ENCODE peak calls at places on chromosomes 3 and 15, in seven cellular contexts. Q is kidney epithelial cell, T is adipocyte, P is psoas muscle, H is transverse colon, W is mesendoderm, X is BE2C. S is an unnamed sample.

GRCh38 chr3:133849346-133849745 is 43.7 kb downstream of the SRPRB start:
- DNase-seq in X (no peak), W (no peak), H (no peak), P (no peak), Q (no peak), T (no peak), S (no peak)

GRCh38 chr3:123098411-123099330 is 31.8 kb downstream of the PDIA5 start:
- DNase-seq in P (no peak), H (peak; percentile 44), W (peak; percentile 95), X (no peak), T (no peak), Q (no peak), S (peak; percentile 66)

GRCh38 chr15:45123397-45123796 is 6.3 kb downstream of the DUOXA1 start:
- DNase-seq in X (no peak), T (no peak), Q (no peak), P (no peak), H (no peak), W (no peak), S (no peak)

GRCh38 chr3:188760408-188760807 is 411.4 kb upstream of the TPRG1 start:
- DNase-seq in X (no peak), H (no peak), T (peak; percentile 19), W (no peak), Q (no peak), P (no peak), S (no peak)

GRCh38 chr3:119401069-119401468 is 62.3 kb downstream of the TMEM39A start:
- DNase-seq in X (no peak), Q (no peak), T (no peak), H (no peak), P (no peak), W (no peak), S (no peak)

GRCh38 chr3:59535791-59536221 is 486.0 kb upstream of the CFAP20DC start:
- DNase-seq in X (peak; percentile 18), T (peak; percentile 54), P (no peak), Q (no peak), H (no peak), W (no peak), S (no peak)

GRCh38 chr3:72137865-72138861 is 353.2 kb upstream of the PROK2 start:
- DNase-seq in T (no peak), X (no peak), H (no peak), Q (no peak), W (no peak), P (no peak), S (no peak)

GRCh38 chr15:65368300-65368617 is 9.5 kb downstream of the IGDCC3 start:
- DNase-seq in Q (no peak), T (no peak), X (peak; percentile 64), H (no peak), P (no peak), W (peak; percentile 91), S (peak; percentile 88)

GRCh38 chr15:67456677-67457529 is 64.0 kb upstream of the C15orf61 start:
- DNase-seq in P (peak; percentile 87), Q (peak; percentile 10), H (peak; percentile 86), X (peak; percentile 87), T (peak; percentile 90), W (peak; percentile 75), S (peak; percentile 82)

GRCh38 chr3:172461530-172462138 is 13.4 kb upstream of the GHSR start:
- DNase-seq in W (peak; percentile 48), H (no peak), T (peak; percentile 43), P (no peak), X (no peak), Q (no peak), S (peak; percentile 54)

GRCh38 chr3:168251371-168251770 is 155.6 kb upstream of the GOLIM4 start:
- DNase-seq in W (peak; percentile 26), X (no peak), H (no peak), P (no peak), Q (no peak), T (peak; percentile 2), S (no peak)

GRCh38 chr3:42019953-42020260 is 58.0 kb upstream of the ULK4 start:
- DNase-seq in X (no peak), P (no peak), H (no peak), W (no peak), T (no peak), Q (no peak), S (no peak)

GRCh38 chr3:130340766-130341165 is 4.7 kb upstream of the COL6A5 start:
- DNase-seq in P (no peak), Q (no peak), X (no peak), T (peak; percentile 8), H (no peak), W (no peak), S (no peak)

GRCh38 chr3:10887015-10887414 is 71.0 kb downstream of the SLC6A11 start:
- DNase-seq in Q (no peak), H (no peak), T (no peak), X (no peak), P (no peak), W (no peak), S (no peak)

GRCh38 chr3:85881833-85882393 is 923.1 kb downstream of the CADM2 start:
- DNase-seq in Q (no peak), X (no peak), H (no peak), P (no peak), T (no peak), W (no peak), S (no peak)

GRCh38 chr3:149572796-149573414 is 84.9 kb downstream of the WWTR1 start:
- DNase-seq in H (no peak), T (peak; percentile 72), Q (no peak), W (no peak), P (no peak), X (no peak), S (no peak)

GRCh38 chr3:112654492-112654891 is 13.5 kb upstream of the CCDC80 start:
- DNase-seq in Q (no peak), H (no peak), W (no peak), X (no peak), P (no peak), T (no peak), S (no peak)

GRCh38 chr3:175741951-175742350 is 882.8 kb downstream of the NAALADL2 start:
- DNase-seq in T (no peak), H (no peak), X (no peak), Q (no peak), P (no peak), W (peak; percentile 53), S (no peak)

GRCh38 chr3:35932995-35933394 is 293.7 kb downstream of the ARPP21 start:
- DNase-seq in W (no peak), H (no peak), T (peak; percentile 81), Q (peak; percentile 61), X (peak; percentile 15), P (no peak), S (no peak)

DNA sequence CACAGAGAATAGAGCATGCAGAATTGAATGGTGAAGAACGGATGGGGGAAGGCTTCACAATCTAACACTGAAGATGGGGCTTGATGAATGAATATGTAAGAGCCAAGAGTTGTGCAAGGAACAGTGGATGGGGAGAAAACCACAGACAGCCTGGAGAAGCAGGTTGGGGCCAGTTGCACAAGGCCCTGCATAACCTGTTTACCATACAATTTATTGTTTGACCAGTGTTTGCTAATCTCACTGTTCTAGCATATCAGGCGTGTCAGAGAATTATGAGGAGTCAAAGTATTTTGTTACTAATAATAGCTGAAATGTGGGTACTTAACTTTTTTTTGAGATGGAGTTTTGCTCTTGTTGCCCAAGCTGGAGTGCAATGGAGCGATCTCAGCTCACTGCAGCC is 36.4 kb downstream of the LINS1 start:
- DNase-seq in H (no peak), X (no peak), P (no peak), T (no peak), Q (no peak), W (no peak), S (no peak)
- H3K4me3 ChIP-seq in H (no peak overlapping the region), X (no peak overlapping the region), P (no peak overlapping the region), T (no peak overlapping the region), Q (no peak overlapping the region), W (no peak overlapping the region), S (no peak overlapping the region)

GRCh38 chr3:60909526-60909925 is 341.7 kb downstream of the FHIT start:
- DNase-seq in H (no peak), X (no peak), P (no peak), W (no peak), T (no peak), Q (no peak), S (no peak)

GRCh38 chr3:60912876-60913275 is 338.4 kb downstream of the FHIT start:
- DNase-seq in X (no peak), P (no peak), W (no peak), Q (no peak), H (no peak), T (no peak), S (no peak)

GRCh38 chr3:60917136-60917535 is 334.1 kb downstream of the FHIT start:
- DNase-seq in Q (no peak), H (no peak), P (no peak), X (peak; percentile 59), W (no peak), T (no peak), S (no peak)

GRCh38 chr3:60913474-60913873 is 337.8 kb downstream of the FHIT start:
- DNase-seq in X (no peak), W (no peak), Q (no peak), T (no peak), P (no peak), H (no peak), S (no peak)

DNA sequence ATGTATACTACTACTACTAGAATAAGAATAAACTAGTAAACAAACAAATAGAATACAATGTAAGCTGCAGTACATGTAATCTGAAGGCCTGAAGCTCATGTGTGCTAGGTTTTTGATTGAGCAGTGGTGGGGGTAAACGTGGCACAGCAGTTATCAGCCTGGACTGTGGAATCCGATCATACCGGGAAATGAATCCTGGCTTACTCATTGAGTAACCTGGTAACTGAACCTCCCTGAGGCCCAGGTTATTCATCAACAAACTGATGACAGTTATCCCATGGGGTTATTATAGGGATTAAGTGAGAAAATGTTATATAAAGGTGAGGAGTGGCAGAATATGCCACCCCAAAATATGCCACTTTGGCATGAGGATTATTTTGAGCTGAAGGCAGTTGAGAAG is 339.1 kb downstream of the FHIT start:
- DNase-seq in W (no peak), P (no peak), T (no peak), Q (no peak), H (no peak), X (no peak), S (no peak)
- H3K27me3 ChIP-seq in W (no peaks in the 10 kb centered on the region), P (no peaks in the 10 kb centered on the region), T (no peaks in the 10 kb centered on the region), Q (no peaks in the 10 kb centered on the region), H (no peaks in the 10 kb centered on the region), X (no peaks in the 10 kb centered on the region), S (no peaks in the 10 kb centered on the region)

DNA sequence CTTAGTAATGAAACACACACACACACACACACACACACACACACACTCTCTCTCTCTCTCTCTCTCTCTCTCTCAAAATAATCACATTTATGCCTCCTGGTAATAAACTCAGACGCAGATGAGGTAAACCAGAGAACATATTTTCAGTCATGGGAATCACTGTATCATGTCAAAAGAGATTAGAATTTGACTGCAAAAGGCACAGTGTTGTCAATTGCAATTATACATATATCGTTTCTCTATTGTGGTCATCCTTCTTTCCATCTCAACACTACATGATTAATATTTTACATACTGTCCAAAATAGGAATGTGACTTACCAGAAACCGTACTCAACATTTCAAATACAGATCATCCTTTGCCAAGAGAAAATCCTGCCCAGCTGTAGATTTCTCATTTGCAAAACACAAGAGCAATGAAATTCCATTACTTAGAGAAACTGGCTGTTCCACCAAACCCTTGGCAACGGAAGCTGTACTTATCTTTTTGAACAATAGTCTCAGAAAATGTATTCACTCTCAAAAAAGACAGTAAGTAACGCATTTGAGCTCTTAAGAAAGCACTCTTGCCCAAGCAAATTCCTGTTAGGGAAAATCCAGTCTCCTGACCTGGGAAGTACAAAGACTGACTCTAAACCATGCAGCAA is 24.3 kb downstream of the PDZRN3 start:
- DNase-seq in W (no peak), P (no peak), Q (no peak), X (no peak), H (no peak), T (peak; percentile 90), S (no peak)
- H3K36me3 ChIP-seq in W (no peaks in the 10 kb centered on the region), P (peaks cover 7% of the 10 kb centered on the region), Q (no peaks in the 10 kb centered on the region), X (peaks cover 20% of the 10 kb centered on the region), H (no peaks in the 10 kb centered on the region), T (peaks cover 38% of the 10 kb centered on the region), S (no peaks in the 10 kb centered on the region)

GRCh38 chr15:38374477-38374876 is 79.5 kb upstream of the FAM98B start:
- DNase-seq in X (no peak), H (no peak), W (no peak), P (no peak), T (no peak), Q (no peak), S (no peak)
- H3K4me3 ChIP-seq in X (no peak overlapping the region), H (no peak overlapping the region), W (no peak overlapping the region), P (no peak overlapping the region), T (no peak overlapping the region), Q (no peak overlapping the region), S (no peak overlapping the region)

S was measured in H7.